ENCODE peak calls at places on chromosomes 7 and 10, in five cellular contexts. One of them, this sample, is unnamed.

GRCh38 chr7:101784275-101785127 is 32.9 kb upstream of the CUX1 start:
- DNase-seq in epithelial cell of proximal tubule: no peak
- DNase-seq in AG10803: peak; percentile 47
- DNase-seq in brain microvascular endothelial cell: no peak
- DNase-seq in psoas muscle: no peak
- DNase-seq in this sample: no peak

GRCh38 chr10:101495324-101495925 is 92.6 kb downstream of the POLL start:
- DNase-seq in psoas muscle: no peak
- DNase-seq in brain microvascular endothelial cell: peak; percentile 2
- DNase-seq in AG10803: peak; percentile 9
- DNase-seq in epithelial cell of proximal tubule: no peak
- DNase-seq in this sample: no peak

GRCh38 chr10:118032564-118032963 is 14.2 kb downstream of the RAB11FIP2 start:
- DNase-seq in brain microvascular endothelial cell: no peak
- DNase-seq in psoas muscle: no peak
- DNase-seq in epithelial cell of proximal tubule: no peak
- DNase-seq in AG10803: no peak
- DNase-seq in this sample: no peak

GRCh38 chr10:61798711-61799110 is 102.8 kb upstream of the ARID5B start:
- DNase-seq in epithelial cell of proximal tubule: peak; percentile 81
- DNase-seq in AG10803: no peak
- DNase-seq in psoas muscle: no peak
- DNase-seq in brain microvascular endothelial cell: no peak
- DNase-seq in this sample: no peak

GRCh38 chr10:97020452-97021400 is 165.0 kb downstream of the SLIT1 start:
- DNase-seq in epithelial cell of proximal tubule: no peak
- DNase-seq in brain microvascular endothelial cell: peak; percentile 21
- DNase-seq in AG10803: peak; percentile 11
- DNase-seq in psoas muscle: peak; percentile 74
- DNase-seq in this sample: no peak

GRCh38 chr7:81990395-81990794 is 220.5 kb upstream of the HGF start:
- DNase-seq in AG10803: peak; percentile 8
- DNase-seq in epithelial cell of proximal tubule: peak; percentile 31
- DNase-seq in brain microvascular endothelial cell: peak; percentile 6
- DNase-seq in psoas muscle: no peak
- DNase-seq in this sample: peak; percentile 12

GRCh38 chr10:45179716-45180115 is 135.7 kb downstream of the OR13A1 start:
- DNase-seq in AG10803: peak; percentile 19
- DNase-seq in brain microvascular endothelial cell: no peak
- DNase-seq in epithelial cell of proximal tubule: no peak
- DNase-seq in psoas muscle: no peak
- DNase-seq in this sample: no peak

GRCh38 chr7:102008535-102009262 is 191.3 kb downstream of the CUX1 start:
- DNase-seq in brain microvascular endothelial cell: no peak
- DNase-seq in epithelial cell of proximal tubule: no peak
- DNase-seq in AG10803: no peak
- DNase-seq in psoas muscle: no peak
- DNase-seq in this sample: no peak

GRCh38 chr10:80552151-80552646 is 14.5 kb downstream of the SH2D4B start:
- DNase-seq in psoas muscle: no peak
- DNase-seq in brain microvascular endothelial cell: no peak
- DNase-seq in AG10803: no peak
- DNase-seq in epithelial cell of proximal tubule: no peak
- DNase-seq in this sample: no peak

GRCh38 chr10:122154733-122155366 is 116.2 kb upstream of the BTBD16 start:
- DNase-seq in psoas muscle: peak; percentile 61
- DNase-seq in epithelial cell of proximal tubule: no peak
- DNase-seq in AG10803: peak; percentile 76
- DNase-seq in brain microvascular endothelial cell: peak; percentile 63
- DNase-seq in this sample: no peak

GRCh38 chr10:79392020-79392398 is 44.7 kb downstream of the PPIF start:
- DNase-seq in brain microvascular endothelial cell: no peak
- DNase-seq in epithelial cell of proximal tubule: no peak
- DNase-seq in AG10803: no peak
- DNase-seq in psoas muscle: peak; percentile 39
- DNase-seq in this sample: no peak

GRCh38 chr10:86312701-86313270 is 53.8 kb downstream of the GRID1 start:
- DNase-seq in psoas muscle: no peak
- DNase-seq in AG10803: no peak
- DNase-seq in brain microvascular endothelial cell: no peak
- DNase-seq in epithelial cell of proximal tubule: no peak
- DNase-seq in this sample: no peak

GRCh38 chr10:132195366-132196075 is 8.8 kb downstream of the DPYSL4 start:
- DNase-seq in brain microvascular endothelial cell: no peak
- DNase-seq in AG10803: no peak
- DNase-seq in epithelial cell of proximal tubule: no peak
- DNase-seq in psoas muscle: peak; percentile 26
- DNase-seq in this sample: no peak

GRCh38 chr7:34190299-34190698 is 285.0 kb downstream of the BMPER start:
- DNase-seq in AG10803: peak; percentile 11
- DNase-seq in brain microvascular endothelial cell: no peak
- DNase-seq in psoas muscle: peak; percentile 92
- DNase-seq in epithelial cell of proximal tubule: no peak
- DNase-seq in this sample: no peak

GRCh38 chr10:24153537-24153936 is 55.4 kb upstream of the KIAA1217 start:
- DNase-seq in epithelial cell of proximal tubule: no peak
- DNase-seq in AG10803: no peak
- DNase-seq in brain microvascular endothelial cell: no peak
- DNase-seq in psoas muscle: no peak
- DNase-seq in this sample: no peak

GRCh38 chr7:114663502-114663901 is 248.9 kb downstream of the FOXP2 start:
- DNase-seq in epithelial cell of proximal tubule: peak; percentile 7
- DNase-seq in AG10803: peak; percentile 24
- DNase-seq in brain microvascular endothelial cell: peak; percentile 64
- DNase-seq in psoas muscle: no peak
- DNase-seq in this sample: no peak

GRCh38 chr10:124025638-124026336 is 67.6 kb downstream of the CHST15 start:
- DNase-seq in epithelial cell of proximal tubule: no peak
- DNase-seq in AG10803: peak; percentile 24
- DNase-seq in psoas muscle: no peak
- DNase-seq in brain microvascular endothelial cell: no peak
- DNase-seq in this sample: no peak

GRCh38 chr10:33041783-33042437 is 83.9 kb upstream of the ITGB1 start:
- DNase-seq in psoas muscle: no peak
- DNase-seq in brain microvascular endothelial cell: no peak
- DNase-seq in AG10803: no peak
- DNase-seq in epithelial cell of proximal tubule: no peak
- DNase-seq in this sample: no peak

GRCh38 chr7:74480861-74481417 is 27.2 kb downstream of the GTF2IRD1 start:
- DNase-seq in epithelial cell of proximal tubule: no peak
- DNase-seq in AG10803: peak; percentile 83
- DNase-seq in psoas muscle: peak; percentile 78
- DNase-seq in brain microvascular endothelial cell: peak; percentile 52
- DNase-seq in this sample: no peak

GRCh38 chr7:47100815-47101435 is 481.0 kb downstream of the TNS3 start:
- DNase-seq in AG10803: peak; percentile 66
- DNase-seq in epithelial cell of proximal tubule: no peak
- DNase-seq in brain microvascular endothelial cell: peak; percentile 73
- DNase-seq in psoas muscle: no peak
- DNase-seq in this sample: no peak

GRCh38 chr7:44489955-44490350 is 505 bp downstream of the NUDCD3 start:
- DNase-seq in psoas muscle: no peak
- DNase-seq in AG10803: peak; percentile 32
- DNase-seq in brain microvascular endothelial cell: peak; percentile 10
- DNase-seq in epithelial cell of proximal tubule: no peak
- DNase-seq in this sample: no peak

GRCh38 chr7:46559194-46559576 is 638.1 kb upstream of the IGFBP3 start:
- DNase-seq in psoas muscle: no peak
- DNase-seq in AG10803: peak; percentile 92
- DNase-seq in brain microvascular endothelial cell: peak; percentile 81
- DNase-seq in epithelial cell of proximal tubule: no peak
- DNase-seq in this sample: no peak

GRCh38 chr7:4951903-4952636 is 6.9 kb downstream of the MMD2 start:
- DNase-seq in brain microvascular endothelial cell: peak; percentile 37
- DNase-seq in AG10803: peak; percentile 6
- DNase-seq in epithelial cell of proximal tubule: no peak
- DNase-seq in psoas muscle: no peak
- DNase-seq in this sample: no peak

DNA sequence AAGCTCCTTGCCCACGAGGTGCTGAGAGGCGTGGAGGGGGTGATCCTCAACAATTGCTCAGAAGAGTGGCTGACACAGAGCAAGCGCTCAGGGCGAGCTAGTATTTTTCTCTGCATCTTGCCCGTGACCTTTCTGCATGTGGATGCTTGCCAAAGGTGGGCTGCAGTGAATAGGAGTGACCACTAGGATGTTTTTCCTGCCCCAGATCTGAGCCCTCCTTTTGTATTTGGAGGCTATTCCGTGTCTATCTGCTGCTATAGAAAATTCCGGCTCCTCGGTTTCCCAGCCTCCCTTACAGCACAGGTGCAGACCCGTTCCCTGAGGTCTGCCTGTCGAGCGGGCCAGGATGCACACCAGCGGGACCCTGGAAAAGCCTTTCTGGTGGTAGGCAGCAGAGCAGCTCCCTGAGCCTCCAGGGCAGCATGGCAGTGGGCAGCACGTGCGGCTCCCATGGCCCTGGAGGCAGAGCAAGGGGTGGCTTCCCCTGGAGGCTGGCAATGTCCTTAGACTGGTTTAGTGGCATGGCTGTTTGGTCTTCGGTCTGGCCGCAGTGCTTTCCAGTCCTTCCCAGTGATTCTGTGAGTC is 145.1 kb upstream of the PCBD1 start:
- DNase-seq in epithelial cell of proximal tubule: no peak
- DNase-seq in AG10803: no peak
- DNase-seq in brain microvascular endothelial cell: no peak
- DNase-seq in psoas muscle: no peak
- DNase-seq in this sample: no peak
- TF ChIP-seq CTCF in epithelial cell of proximal tubule: no peak
- TF ChIP-seq CTCF in AG10803: no peak
- TF ChIP-seq CTCF in brain microvascular endothelial cell: peak; percentile 24
- TF ChIP-seq CTCF in psoas muscle: no peak
- TF ChIP-seq CTCF in this sample: no peak

GRCh38 chr10:77926566-77927342 is at the start of gene DLG5:
- DNase-seq in epithelial cell of proximal tubule: no peak
- DNase-seq in psoas muscle: peak; percentile 85
- DNase-seq in AG10803: peak; percentile 72
- DNase-seq in brain microvascular endothelial cell: no peak
- DNase-seq in this sample: no peak
- TF ChIP-seq CTCF in epithelial cell of proximal tubule: no peak
- TF ChIP-seq CTCF in psoas muscle: no peak
- TF ChIP-seq CTCF in AG10803: no peak
- TF ChIP-seq CTCF in brain microvascular endothelial cell: no peak
- TF ChIP-seq CTCF in this sample: no peak

DNA sequence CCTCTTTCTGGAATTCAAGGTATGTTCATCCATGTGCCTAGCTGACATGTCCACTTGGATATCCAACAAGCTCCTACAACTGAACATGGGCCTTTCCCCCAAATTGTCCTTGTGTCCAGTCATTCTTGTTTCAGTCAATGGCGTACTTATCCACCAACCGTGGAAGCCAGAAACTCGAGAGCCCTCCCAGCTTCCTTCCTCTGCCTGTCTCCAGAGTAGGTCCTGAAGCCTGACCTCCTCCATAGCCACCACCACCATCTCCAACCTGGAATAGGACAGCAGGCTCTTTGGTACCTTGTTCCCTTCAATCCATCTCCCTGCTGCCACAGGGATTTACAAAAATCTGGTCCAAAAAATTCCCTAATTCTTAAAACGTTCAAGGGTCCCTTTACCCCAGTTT is 305.1 kb downstream of the RPS24 start:
- DNase-seq in brain microvascular endothelial cell: no peak
- DNase-seq in epithelial cell of proximal tubule: no peak
- DNase-seq in AG10803: no peak
- DNase-seq in psoas muscle: no peak
- DNase-seq in this sample: no peak
- TF ChIP-seq CTCF in brain microvascular endothelial cell: no peak
- TF ChIP-seq CTCF in epithelial cell of proximal tubule: no peak
- TF ChIP-seq CTCF in AG10803: no peak
- TF ChIP-seq CTCF in psoas muscle: no peak
- TF ChIP-seq CTCF in this sample: no peak

DNA sequence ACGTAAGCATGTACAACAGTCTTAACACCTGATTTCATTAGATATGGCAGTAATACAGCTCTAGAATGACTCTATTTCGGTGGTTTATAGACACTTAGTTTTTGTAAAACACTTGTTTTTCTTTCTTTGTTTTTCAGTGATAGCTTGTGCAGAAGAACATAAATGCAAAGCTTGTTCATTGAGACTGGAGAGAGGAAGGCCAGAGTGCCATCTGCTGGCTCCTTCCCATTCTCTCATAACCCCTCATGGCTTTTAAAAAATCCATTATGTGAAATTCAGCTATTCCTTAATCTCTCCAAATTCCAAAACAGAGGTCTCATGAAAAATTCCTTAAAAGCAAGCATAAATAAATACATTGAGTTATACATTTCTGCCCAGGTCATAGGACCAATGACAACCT is 76.3 kb downstream of the CACNB2 start:
- DNase-seq in brain microvascular endothelial cell: peak; percentile 31
- DNase-seq in psoas muscle: no peak
- DNase-seq in epithelial cell of proximal tubule: no peak
- DNase-seq in AG10803: peak; percentile 30
- DNase-seq in this sample: no peak
- TF ChIP-seq CTCF in brain microvascular endothelial cell: peak; percentile 79
- TF ChIP-seq CTCF in psoas muscle: no peak
- TF ChIP-seq CTCF in epithelial cell of proximal tubule: peak; percentile 62
- TF ChIP-seq CTCF in AG10803: peak; percentile 70
- TF ChIP-seq CTCF in this sample: peak; percentile 64

DNA sequence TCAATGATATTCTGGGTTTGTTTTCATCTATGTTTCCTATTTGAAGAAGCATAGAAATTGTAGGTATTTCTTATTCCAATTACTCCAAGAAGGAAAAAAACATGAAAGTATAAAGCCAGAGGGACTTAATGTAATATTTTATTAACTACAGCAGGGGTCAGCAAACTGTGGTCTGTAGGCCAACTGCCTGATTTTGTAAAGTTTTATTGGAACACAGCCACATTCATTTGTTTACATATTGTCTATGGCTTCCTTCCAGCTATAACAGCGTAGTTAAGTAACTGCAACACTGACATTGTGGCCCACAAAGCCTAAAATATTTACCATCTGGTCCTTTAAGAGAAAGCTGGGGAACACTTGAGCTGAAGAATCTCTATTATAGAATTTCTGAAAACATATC is 306.2 kb downstream of the BICC1 start:
- DNase-seq in AG10803: peak; percentile 78
- DNase-seq in epithelial cell of proximal tubule: no peak
- DNase-seq in psoas muscle: no peak
- DNase-seq in brain microvascular endothelial cell: peak; percentile 59
- DNase-seq in this sample: no peak
- TF ChIP-seq CTCF in AG10803: no peak
- TF ChIP-seq CTCF in epithelial cell of proximal tubule: peak; percentile 12
- TF ChIP-seq CTCF in psoas muscle: no peak
- TF ChIP-seq CTCF in brain microvascular endothelial cell: peak; percentile 13
- TF ChIP-seq CTCF in this sample: no peak